ENCODE peak calls at places on chromosomes 4 and X, in six cellular contexts. S is right lobe of liver, P is gastrocnemius medialis, M is PC-3, A is right cardiac atrium, U is body of pancreas. E is an unnamed sample.

GRCh38 chr4:137961051-137961438 is 281.1 kb downstream of the SLC7A11 start:
- ATAC-seq in P (no peak), M (peak), U (no peak), S (no peak), A (peak), E (no peak)

GRCh38 chrX:74179499-74179898 is 124.5 kb upstream of the ZCCHC13 start:
- ATAC-seq in S (no peak), P (no peak), M (peak), U (no peak), A (no peak), E (no peak)

GRCh38 chr4:88242144-88242543 is 42.2 kb downstream of the PPM1K start:
- ATAC-seq in A (no peak), U (no peak), S (peak), M (no peak), P (peak), E (no peak)

GRCh38 chr4:173591760-173592159 is 61.7 kb upstream of the HAND2 start:
- ATAC-seq in S (no peak), U (no peak), M (no peak), P (no peak), A (no peak), E (no peak)

GRCh38 chr4:7233601-7234000 is 41.3 kb downstream of the SORCS2 start:
- ATAC-seq in S (no peak), U (no peak), P (no peak), A (no peak), M (no peak), E (no peak)

GRCh38 chr4:139581096-139581495 is 25.1 kb upstream of the SETD7 start:
- ATAC-seq in S (no peak), P (no peak), U (no peak), M (no peak), A (no peak), E (no peak)

GRCh38 chrX:48945517-48946348 is 11.7 kb downstream of the OTUD5 start:
- ATAC-seq in U (peak), A (peak), S (peak), M (peak), P (no peak), E (peak)

GRCh38 chrX:117568238-117568637 is 548.4 kb downstream of the KLHL13 start:
- ATAC-seq in S (peak), U (peak), P (no peak), M (no peak), A (no peak), E (no peak)

GRCh38 chr4:152352645-152353116 is 183.2 kb downstream of the FBXW7 start:
- ATAC-seq in S (peak), P (peak), M (peak), U (peak), A (peak), E (peak)

GRCh38 chrX:76821276-76821675 is 393.8 kb downstream of the MAGEE1 start:
- ATAC-seq in U (no peak), S (no peak), A (no peak), P (no peak), M (no peak), E (no peak)

GRCh38 chr4:74793757-74794340 is 474 bp downstream of the BTC start:
- ATAC-seq in A (peak), S (peak), P (peak), M (peak), U (peak), E (peak)

GRCh38 chrX:131388293-131388692 is 99.2 kb upstream of the IGSF1 start:
- ATAC-seq in S (no peak), A (no peak), P (no peak), U (no peak), M (no peak), E (no peak)

GRCh38 chrX:106933538-106933961 is 13.3 kb downstream of the CLDN2 start:
- ATAC-seq in U (peak), P (no peak), A (peak), S (peak), M (no peak), E (no peak)

GRCh38 chrX:155871934-155872333 is 9.2 kb upstream of the VAMP7 start:
- ATAC-seq in M (no peak), A (no peak), U (no peak), S (no peak), P (no peak), E (no peak)

GRCh38 chr4:138831943-138832342 is 183.6 kb upstream of the NOCT start:
- ATAC-seq in S (no peak), M (no peak), U (no peak), A (no peak), P (no peak), E (no peak)

GRCh38 chr4:71355045-71355444 is 16.2 kb downstream of the SLC4A4 start:
- ATAC-seq in A (no peak), U (no peak), S (no peak), M (no peak), P (no peak), E (no peak)

GRCh38 chrX:42686296-42686695 is 91.7 kb downstream of the PPP1R2C start:
- ATAC-seq in P (no peak), U (no peak), A (no peak), M (no peak), S (no peak), E (no peak)

GRCh38 chrX:124347242-124347641 is 879 bp downstream of the SH2D1A start:
- ATAC-seq in P (no peak), S (no peak), A (no peak), M (no peak), U (no peak), E (no peak)

GRCh38 chrX:71222929-71223328 is at the start of gene GJB1:
- ATAC-seq in A (no peak), S (no peak), P (no peak), U (no peak), M (no peak), E (no peak)

GRCh38 chrX:65769564-65770292 is 102.3 kb downstream of the MSN start:
- ATAC-seq in A (no peak), P (no peak), U (no peak), S (no peak), M (no peak), E (no peak)
- H3K27ac ChIP-seq in A (no peak), P (no peak), U (no peak), S (no peak), M (no peak), E (no peak)

DNA sequence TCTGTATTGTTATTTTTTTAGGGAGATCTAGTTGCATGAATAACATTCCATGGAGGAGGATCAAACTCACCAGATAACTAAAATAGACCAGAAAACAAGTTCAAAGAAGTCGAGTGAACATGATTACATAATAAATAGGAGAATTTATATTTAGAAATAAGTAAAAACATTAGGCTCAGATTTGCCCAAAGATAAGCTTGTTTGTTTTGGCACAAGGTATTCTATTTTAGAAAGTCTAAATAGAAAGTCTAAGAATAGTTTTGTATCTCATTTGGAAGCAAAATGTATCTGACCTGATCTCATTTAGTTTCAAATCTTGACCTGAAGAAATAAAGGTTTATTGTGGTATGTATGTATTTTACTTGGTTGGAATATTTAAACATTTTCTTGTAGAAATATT is 670.6 kb upstream of the GALNTL6 start:
- ATAC-seq in A (no peak), P (no peak), S (no peak), U (no peak), M (no peak), E (no peak)
- H3K4me3 ChIP-seq in A (no peak), P (no peak), S (no peak), U (no peak), M (no peak), E (no peak)

GRCh38 chrX:68354869-68355628 is 78.2 kb downstream of the OPHN1 start:
- ATAC-seq in S (no peak), U (no peak), M (peak), P (no peak), A (no peak), E (no peak)
- H3K27ac ChIP-seq in S (no peak), U (no peak), M (peak), P (no peak), A (no peak), E (no peak)

GRCh38 chr4:42281324-42282020 is 115.8 kb upstream of the SHISA3 start:
- ATAC-seq in S (no peak), P (no peak), M (peak), U (no peak), A (no peak), E (no peak)

GRCh38 chr4:42284030-42284429 is 113.3 kb upstream of the SHISA3 start:
- ATAC-seq in P (no peak), U (no peak), M (no peak), S (no peak), A (no peak), E (no peak)

GRCh38 chr4:42278709-42279324 is 118.5 kb upstream of the SHISA3 start:
- ATAC-seq in M (no peak), S (no peak), A (no peak), U (no peak), P (no peak), E (no peak)

GRCh38 chr4:42280327-42281095 is 116.8 kb upstream of the SHISA3 start:
- ATAC-seq in M (no peak), A (no peak), S (peak), U (no peak), P (no peak), E (no peak)

DNA sequence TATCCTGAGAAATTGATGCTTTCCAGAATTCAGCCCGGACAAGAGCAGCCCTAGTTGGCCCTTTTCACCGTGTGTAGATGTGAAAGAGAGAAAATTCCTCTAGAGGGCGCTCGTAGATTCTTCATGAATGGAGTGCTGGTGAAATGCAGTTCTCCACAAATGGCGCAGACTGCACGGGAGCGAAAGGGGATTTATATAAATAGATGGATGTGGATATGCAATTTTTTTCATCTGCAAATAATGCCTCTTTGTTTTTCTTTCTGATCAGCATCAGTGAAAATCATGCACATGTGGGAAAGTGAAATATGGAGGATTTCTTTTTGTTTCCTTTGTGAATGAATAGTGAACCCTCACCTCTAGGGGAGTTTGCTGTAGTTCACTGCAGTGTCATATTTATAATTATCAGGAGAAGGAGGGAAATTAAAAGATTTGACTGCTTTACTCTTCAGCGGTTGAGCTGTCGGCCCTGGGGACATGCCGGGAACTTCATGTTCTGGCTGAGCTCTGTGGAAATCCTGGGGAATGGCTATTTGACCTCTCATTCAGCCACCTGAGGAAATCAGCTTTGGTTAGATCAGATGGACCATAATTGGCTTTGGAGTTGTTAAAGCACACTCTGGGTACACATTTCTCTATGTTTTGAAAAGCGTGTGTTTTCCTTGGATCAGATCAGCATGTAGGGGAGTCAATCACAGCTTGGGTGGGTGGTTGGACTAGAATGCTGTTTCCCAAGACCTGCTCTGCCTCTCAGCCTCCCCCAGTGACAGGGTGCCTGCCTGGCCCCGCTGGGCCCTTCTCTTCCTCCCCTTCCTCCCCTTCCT is 115.0 kb upstream of the SHISA3 start:
- ATAC-seq in A (peak), S (peak), U (peak), P (peak), M (peak), E (peak)
- H3K4me3 ChIP-seq in A (no peak), S (no peak), U (no peak), P (no peak), M (peak), E (no peak)

DNA sequence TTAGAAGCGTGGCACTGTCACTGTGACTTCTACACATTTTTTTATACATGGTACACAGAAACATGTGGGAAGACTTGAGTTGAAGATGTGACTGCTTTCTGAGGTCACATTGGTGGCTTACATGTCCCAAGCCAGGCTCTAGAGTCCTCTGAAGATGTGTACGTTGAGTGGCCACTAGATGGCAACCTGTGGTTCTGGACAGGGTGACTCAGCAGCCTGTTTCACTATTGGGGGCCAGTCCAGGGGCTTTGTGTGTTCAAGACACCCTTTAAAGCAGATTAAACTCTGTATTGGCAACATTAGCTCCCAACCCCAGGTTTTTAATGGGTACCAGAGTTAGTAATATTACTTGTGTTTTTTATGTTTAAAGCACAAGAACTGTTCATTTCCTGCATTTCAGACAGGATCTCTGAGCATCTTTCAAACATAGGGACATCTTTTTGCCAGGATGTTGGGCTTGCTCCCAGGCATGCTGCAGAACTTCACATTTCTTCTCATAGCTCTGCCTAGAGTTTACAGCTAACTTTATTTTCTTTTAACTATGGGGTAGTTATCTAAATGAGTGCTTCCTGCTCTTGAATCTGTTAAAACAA is 53.0 kb downstream of the DCUN1D4 start:
- ATAC-seq in A (peak), S (peak), U (peak), P (peak), M (peak), E (peak)
- H3K27ac ChIP-seq in A (no peak), S (no peak), U (no peak), P (peak), M (no peak), E (peak)

DNA sequence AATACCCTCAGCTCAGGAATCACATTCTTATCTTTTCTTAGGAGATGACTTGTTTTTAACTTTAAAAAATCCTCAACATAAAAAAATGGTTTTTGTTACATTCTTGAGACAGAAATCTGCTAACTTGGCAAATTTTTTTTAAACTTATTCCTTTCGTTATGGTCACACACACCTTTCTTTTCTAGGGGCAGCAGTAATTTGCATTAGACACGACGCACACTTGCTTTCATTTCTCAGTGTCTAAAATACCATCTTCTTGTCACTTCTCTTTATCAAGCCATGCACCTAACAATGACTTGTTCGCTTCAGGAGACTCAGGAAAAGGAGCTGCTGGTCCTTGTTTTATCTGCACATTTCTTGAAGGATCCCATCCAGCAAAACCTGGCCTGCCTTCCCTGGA is 112.6 kb upstream of the TBL1X start:
- ATAC-seq in A (no peak), U (no peak), S (no peak), P (no peak), M (no peak), E (no peak)
- H3K4me3 ChIP-seq in A (no peak), U (no peak), S (no peak), P (no peak), M (peak), E (no peak)

GRCh38 chr4:118173126-118173525 is 138.8 kb downstream of the NDST3 start:
- ATAC-seq in U (no peak), M (no peak), S (no peak), P (no peak), A (no peak), E (no peak)
- H3K27ac ChIP-seq in U (no peak), M (no peak), S (no peak), P (no peak), A (no peak), E (no peak)

GRCh38 chr4:83780334-83780733 is 244.4 kb downstream of the GPAT3 start:
- ATAC-seq in S (no peak), U (no peak), A (no peak), M (no peak), P (no peak), E (no peak)
- H3K4me3 ChIP-seq in S (no peak), U (no peak), A (no peak), M (no peak), P (no peak), E (no peak)